ENCODE peak calls at places on chromosomes 4 and X, in eight cellular contexts. I is neural progenitor cell, L is endothelial cell, X is BJ, A is SK-N-SH, K is upper lobe of right lung, G is AG09309, O is HFFc6. F is an unnamed sample.

GRCh38 chr4:109164011-109164410 is 138.4 kb downstream of the COL25A1 start:
- DNase-seq in O (no peak), K (no peak), X (no peak), L (peak; percentile 24), I (peak; percentile 76), A (no peak), G (no peak), F (no peak)

GRCh38 chr4:113971706-113972360 is 7.6 kb downstream of the ARSJ start:
- DNase-seq in X (no peak), K (no peak), O (peak; percentile 52), I (no peak), L (no peak), G (no peak), A (peak; percentile 60), F (no peak)

GRCh38 chrX:121236040-121236439 is 188.6 kb downstream of the GLUD2 start:
- DNase-seq in A (no peak), L (no peak), I (no peak), O (no peak), X (no peak), K (no peak), G (no peak), F (no peak)

GRCh38 chr4:130026185-130026584 is 930.2 kb downstream of the C4orf33 start:
- DNase-seq in A (no peak), I (peak; percentile 90), G (no peak), X (no peak), L (no peak), K (no peak), O (no peak), F (no peak)

GRCh38 chr4:122005064-122005755 is 53.4 kb upstream of the TRPC3 start:
- DNase-seq in X (no peak), K (no peak), I (no peak), L (no peak), O (no peak), A (no peak), G (no peak), F (no peak)

GRCh38 chrX:739611-740010 is 109.0 kb downstream of the SHOX start:
- DNase-seq in O (no peak), K (no peak), L (no peak), G (no peak), I (no peak), X (no peak), A (no peak), F (no peak)

GRCh38 chrX:54043696-54044125 is 562 bp downstream of the PHF8 start:
- DNase-seq in X (no peak), L (peak; percentile 13), G (no peak), A (peak; percentile 44), O (no peak), K (peak; percentile 77), I (peak; percentile 77), F (peak; percentile 52)

GRCh38 chr4:8847764-8848163 is 23.9 kb downstream of the HMX1 start:
- DNase-seq in L (no peak), G (no peak), K (peak; percentile 16), O (no peak), A (peak; percentile 47), I (peak; percentile 53), X (no peak), F (no peak)

GRCh38 chr4:148007789-148008188 is 275.9 kb downstream of the ARHGAP10 start:
- DNase-seq in A (no peak), X (no peak), O (no peak), G (no peak), I (no peak), K (no peak), L (no peak), F (no peak)

GRCh38 chrX:150573702-150574101 is 5.3 kb downstream of the MTM1 start:
- DNase-seq in O (no peak), I (no peak), K (no peak), A (no peak), G (no peak), X (no peak), L (no peak), F (no peak)

GRCh38 chrX:133661962-133662839 is 246.9 kb upstream of the GPC4 start:
- DNase-seq in O (no peak), L (no peak), X (no peak), G (peak; percentile 57), K (no peak), I (no peak), A (no peak), F (no peak)

GRCh38 chr4:83664741-83665140 is 128.8 kb downstream of the GPAT3 start:
- DNase-seq in I (no peak), L (no peak), A (no peak), K (no peak), G (no peak), O (no peak), X (no peak), F (no peak)

GRCh38 chr4:146398404-146398803 is 123.3 kb downstream of the SLC10A7 start:
- DNase-seq in K (no peak), G (peak; percentile 20), L (no peak), I (no peak), X (peak; percentile 14), A (no peak), O (no peak), F (no peak)

GRCh38 chr4:143397335-143397734 is 60.7 kb downstream of the GAB1 start:
- DNase-seq in X (no peak), L (no peak), O (peak; percentile 35), I (no peak), K (no peak), A (no peak), G (no peak), F (no peak)

GRCh38 chr4:143395054-143395453 is 58.4 kb downstream of the GAB1 start:
- DNase-seq in K (no peak), G (no peak), A (no peak), L (no peak), I (no peak), X (no peak), O (no peak), F (no peak)

GRCh38 chr4:143399113-143399949 is 62.7 kb downstream of the GAB1 start:
- DNase-seq in L (no peak), I (peak; percentile 54), O (peak; percentile 49), A (peak; percentile 27), X (no peak), K (no peak), G (no peak), F (no peak)

GRCh38 chr4:143397887-143398286 is 61.2 kb downstream of the GAB1 start:
- DNase-seq in G (no peak), K (no peak), I (no peak), A (no peak), O (no peak), L (no peak), X (no peak), F (no peak)

DNA sequence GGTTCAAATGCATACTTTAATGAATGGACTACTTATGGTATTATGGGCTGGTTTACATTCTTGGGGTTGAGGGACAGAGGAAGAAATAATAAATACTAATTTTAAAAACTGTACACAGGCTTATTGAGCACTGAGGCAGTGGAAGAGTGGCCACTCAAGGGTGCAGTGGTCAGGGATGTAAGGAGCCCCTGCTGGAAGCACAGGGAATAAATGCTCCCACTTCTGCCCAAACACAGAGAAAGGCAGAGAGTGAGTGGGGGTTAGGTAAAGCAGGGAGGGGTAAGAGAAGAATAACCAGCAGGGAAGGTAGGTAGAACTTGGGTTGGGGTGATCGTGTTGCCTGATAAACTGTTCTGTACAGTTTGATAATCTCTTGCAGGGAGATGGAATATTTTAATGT is 60.0 kb downstream of the GAB1 start:
- DNase-seq in K (no peak), X (no peak), O (no peak), I (no peak), A (no peak), L (no peak), G (no peak), F (no peak)
- TF ChIP-seq CTCF in K (no peak), X (peak; percentile 18), O (peak; percentile 44), I (peak; percentile 29), A (peak; percentile 41), L (no peak), G (no peak), F (no peak)

DNA sequence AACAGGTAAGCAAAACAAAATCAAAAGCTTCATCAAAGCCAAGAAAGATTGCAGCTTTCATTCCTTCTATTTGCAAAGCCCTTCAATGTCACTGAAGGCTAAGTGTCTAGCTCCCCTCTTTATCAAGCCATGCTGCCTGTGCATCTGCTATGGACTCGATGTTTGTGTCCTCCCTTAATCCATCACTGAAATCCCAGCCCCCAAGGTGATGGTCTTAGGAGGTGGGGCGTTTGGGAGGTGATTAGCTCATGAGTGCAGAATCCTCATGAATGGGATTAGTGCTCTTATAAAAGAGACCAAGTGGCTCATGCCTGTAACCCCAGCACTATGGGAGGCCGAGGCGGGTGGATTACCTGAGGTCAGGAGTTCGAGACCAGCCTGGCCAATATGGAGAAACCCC is 6.9 kb upstream of the TRIM2 start:
- DNase-seq in O (no peak), X (no peak), A (no peak), G (no peak), I (no peak), L (no peak), K (no peak), F (no peak)
- TF ChIP-seq CTCF in O (no peak), X (no peak), A (no peak), G (no peak), I (no peak), L (no peak), K (no peak), F (no peak)

GRCh38 chr4:53450773-53451172 is 73.3 kb downstream of the FIP1L1 start:
- DNase-seq in O (peak; percentile 11), L (no peak), I (no peak), G (no peak), K (no peak), A (no peak), X (no peak), F (no peak)
- TF ChIP-seq CTCF in O (no peak), L (no peak), I (no peak), G (no peak), K (no peak), A (no peak), X (no peak), F (no peak)

GRCh38 chr4:6416518-6417286 is 55.7 kb downstream of the PPP2R2C start:
- DNase-seq in O (no peak), I (no peak), A (peak; percentile 85), L (no peak), G (no peak), X (no peak), K (peak; percentile 51), F (no peak)

GRCh38 chr4:6418193-6418755 is 54.1 kb downstream of the PPP2R2C start:
- DNase-seq in X (no peak), I (no peak), G (no peak), L (no peak), O (no peak), A (no peak), K (peak; percentile 46), F (no peak)

GRCh38 chr4:6415306-6415705 is 57.1 kb downstream of the PPP2R2C start:
- DNase-seq in K (peak; percentile 28), O (no peak), X (no peak), A (no peak), L (no peak), G (no peak), I (no peak), F (no peak)

GRCh38 chr4:6419452-6420028 is 52.9 kb downstream of the PPP2R2C start:
- DNase-seq in I (no peak), O (peak; percentile 3), G (no peak), X (no peak), L (no peak), A (no peak), K (peak; percentile 29), F (no peak)

DNA sequence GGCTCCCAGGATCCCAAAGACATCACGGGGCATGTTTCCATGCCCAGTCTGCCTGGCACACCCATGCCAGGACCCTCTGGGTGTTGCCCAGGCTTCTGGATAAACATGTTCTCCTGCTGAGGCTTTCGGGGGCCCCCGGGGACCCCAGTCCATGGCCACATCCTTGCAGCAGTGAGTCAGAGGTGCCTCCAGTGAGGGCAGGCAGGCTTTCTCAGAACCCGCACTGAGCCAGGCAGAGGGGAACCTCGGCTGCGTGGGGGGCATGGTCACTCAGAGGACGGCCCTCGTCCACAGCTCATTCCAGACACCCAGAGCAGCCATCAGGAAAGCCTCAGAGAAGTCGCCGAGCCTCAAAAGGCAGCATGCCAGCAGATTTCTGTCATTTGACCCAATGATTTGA is 54.9 kb downstream of the PPP2R2C start:
- DNase-seq in A (no peak), O (no peak), X (no peak), L (no peak), K (peak; percentile 53), G (no peak), I (no peak), F (no peak)
- TF ChIP-seq CTCF in A (no peak), O (no peak), X (no peak), L (no peak), K (no peak), G (no peak), I (no peak), F (no peak)

F was measured in nephron progenitor cell.